ENCODE peak calls at places on chromosome 17, in five cellular contexts. I is H1, U is endodermal cell, T is HCT116, N is SK-N-SH. F is an unnamed sample.
A peak's percentile ranks its signal among the peaks of the same experiment; 100 is the strongest.

GRCh38 chr17:38421871-38422819 is 6.1 kb upstream of the ARHGAP23 start:
- DNase-seq in N (no peak), I (no peak), U (peak; percentile 60), T (no peak), F (no peak)

GRCh38 chr17:73304971-73305786 is 6.6 kb downstream of the CDC42EP4 start:
- DNase-seq in T (peak; percentile 55), U (peak; percentile 93), I (peak; percentile 63), N (no peak), F (peak; percentile 91)

GRCh38 chr17:28369684-28370034 is 448 bp downstream of the VTN start:
- DNase-seq in U (no peak), N (no peak), I (no peak), T (no peak), F (no peak)

GRCh38 chr17:17782425-17783120 is 54.2 kb downstream of the SREBF1 start:
- DNase-seq in T (no peak), U (peak; percentile 90), I (peak; percentile 77), N (peak; percentile 75), F (peak; percentile 79)

GRCh38 chr17:36578671-36579070 is 13.0 kb upstream of the DHRS11 start:
- DNase-seq in U (no peak), T (no peak), N (no peak), I (no peak), F (no peak)

GRCh38 chr17:50028207-50029120 is 27.4 kb upstream of the ITGA3 start:
- DNase-seq in T (no peak), U (peak; percentile 91), N (peak; percentile 46), I (no peak), F (peak; percentile 95)

GRCh38 chr17:50501906-50502642 is 6.2 kb upstream of the MYCBPAP start:
- DNase-seq in U (peak; percentile 42), T (no peak), I (no peak), N (no peak), F (peak; percentile 58)

GRCh38 chr17:28960256-28961106 is 9.2 kb upstream of the PHF12 start:
- DNase-seq in I (no peak), N (no peak), U (peak; percentile 49), T (no peak), F (no peak)

GRCh38 chr17:44981221-44981968 is 13.3 kb upstream of the C1QL1 start:
- DNase-seq in N (no peak), I (no peak), U (no peak), T (no peak), F (no peak)

DNA sequence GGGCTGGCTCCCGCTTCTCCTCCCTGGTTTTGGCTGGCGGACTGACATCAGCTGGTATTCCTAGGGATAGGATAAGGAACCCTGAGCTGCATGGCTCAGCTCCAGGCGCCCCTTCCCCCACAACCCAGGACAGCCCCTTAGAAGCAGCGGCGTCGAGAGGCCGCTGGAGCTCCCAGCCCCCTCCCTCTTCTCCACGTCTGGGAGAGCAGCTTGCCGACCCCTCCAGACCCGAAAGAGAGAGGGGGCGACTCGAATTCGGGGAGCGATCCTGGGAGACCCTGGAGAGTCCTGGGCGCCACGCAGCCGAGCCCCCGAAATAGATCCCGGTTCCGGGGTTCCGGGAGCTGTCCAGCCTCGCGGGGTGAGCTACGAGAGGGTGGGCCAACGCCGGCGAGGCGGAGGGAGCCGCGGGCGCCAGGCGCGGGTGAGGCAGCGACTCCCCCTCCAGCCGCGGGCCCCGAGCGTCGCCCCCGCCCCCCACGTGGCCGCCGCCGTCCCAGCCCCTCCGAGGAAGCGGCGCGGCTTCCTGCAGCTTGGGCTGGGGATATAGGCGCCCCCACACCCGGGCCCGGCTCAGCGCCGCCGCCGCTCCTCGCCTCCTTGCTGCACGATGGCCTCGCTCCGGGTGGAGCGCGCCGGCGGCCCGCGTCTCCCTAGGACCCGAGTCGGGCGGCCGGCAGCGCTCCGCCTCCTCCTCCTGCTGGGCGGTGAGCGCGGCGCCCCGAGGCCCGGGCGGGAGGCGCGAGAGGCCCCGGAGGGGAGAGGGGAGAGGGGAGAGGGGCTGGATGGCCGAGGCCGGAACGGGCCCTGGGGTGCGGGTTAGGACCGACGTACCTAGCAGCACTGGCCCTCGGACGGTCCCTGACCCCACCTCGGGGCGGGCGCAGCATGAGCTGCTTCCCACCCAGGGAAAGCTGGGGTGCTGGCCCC is at the start of gene RAMP2:
- DNase-seq in U (peak; percentile 84), N (peak; percentile 84), I (peak; percentile 79), T (no peak), F (peak; percentile 81)
- H3K9ac ChIP-seq in U (no peak within 1 kb of the TSS), N (no peak within 1 kb of the TSS), I (no peak within 1 kb of the TSS), T (no peak within 1 kb of the TSS), F (peak within 1 kb of the TSS; percentile 46)

DNA sequence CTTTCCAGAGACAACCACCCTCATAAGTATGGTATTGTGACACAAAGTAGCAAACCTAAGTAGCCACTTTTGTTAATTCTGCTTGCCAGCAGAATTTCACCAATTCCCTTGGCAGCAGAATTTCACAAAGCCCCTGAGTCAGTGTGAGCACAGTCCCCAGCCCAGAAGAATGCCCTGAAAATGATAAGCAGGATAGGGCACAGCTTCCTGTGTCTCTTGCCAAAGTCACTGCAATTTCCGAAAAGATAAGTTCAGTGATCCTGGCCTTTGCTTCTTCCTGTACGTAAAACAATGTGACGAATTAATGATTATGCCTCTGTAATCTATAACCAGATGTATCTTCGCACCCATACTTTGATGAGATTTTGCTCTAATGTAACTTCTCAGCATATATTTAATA is 16.0 kb upstream of the WIPF2 start:
- DNase-seq in N (no peak), I (no peak), T (no peak), U (no peak), F (no peak)
- H3K9me3 ChIP-seq in N (no peaks in the 10 kb centered on the region), I (no peaks in the 10 kb centered on the region), T (no peaks in the 10 kb centered on the region), U (no peaks in the 10 kb centered on the region), F (no peaks in the 10 kb centered on the region)

GRCh38 chr17:75460295-75460694 is 3.9 kb downstream of the TMEM94 start:
- DNase-seq in I (no peak), N (no peak), U (no peak), T (no peak), F (no peak)

GRCh38 chr17:75459246-75459589 is 2.8 kb downstream of the TMEM94 start:
- DNase-seq in T (no peak), N (no peak), U (no peak), I (no peak), F (no peak)

GRCh38 chr17:75456417-75457046 is at the start of gene TMEM94:
- DNase-seq in T (peak; percentile 98), N (peak; percentile 98), U (peak; percentile 99), I (peak; percentile 87), F (peak; percentile 98)

GRCh38 chr17:75457047-75457654 is 716 bp downstream of the TMEM94 start:
- DNase-seq in N (peak; percentile 86), T (no peak), U (peak; percentile 89), I (peak; percentile 70), F (peak; percentile 81)

GRCh38 chr17:75459590-75460267 is 3.3 kb downstream of the TMEM94 start:
- DNase-seq in U (no peak), N (no peak), I (no peak), T (no peak), F (no peak)
- H3K27ac ChIP-seq in U (no peak overlapping the region), N (no peak overlapping the region), I (no peak overlapping the region), T (no peak overlapping the region), F (peak overlapping the region; percentile 71)

GRCh38 chr17:7327501-7327900 is 1.6 kb downstream of the NEURL4 start:
- DNase-seq in U (no peak), N (no peak), T (no peak), I (no peak), F (peak; percentile 78)

GRCh38 chr17:7329360-7330098 is 394 bp upstream of the NEURL4 start:
- DNase-seq in N (peak; percentile 97), I (peak; percentile 95), T (peak; percentile 99), U (peak; percentile 100), F (peak; percentile 99)

GRCh38 chr17:7328840-7329359 is at the start of gene NEURL4:
- DNase-seq in N (no peak), T (no peak), U (no peak), I (no peak), F (no peak)

GRCh38 chr17:7328009-7328408 is 1.1 kb downstream of the NEURL4 start:
- DNase-seq in U (no peak), I (no peak), T (no peak), N (no peak), F (no peak)

DNA sequence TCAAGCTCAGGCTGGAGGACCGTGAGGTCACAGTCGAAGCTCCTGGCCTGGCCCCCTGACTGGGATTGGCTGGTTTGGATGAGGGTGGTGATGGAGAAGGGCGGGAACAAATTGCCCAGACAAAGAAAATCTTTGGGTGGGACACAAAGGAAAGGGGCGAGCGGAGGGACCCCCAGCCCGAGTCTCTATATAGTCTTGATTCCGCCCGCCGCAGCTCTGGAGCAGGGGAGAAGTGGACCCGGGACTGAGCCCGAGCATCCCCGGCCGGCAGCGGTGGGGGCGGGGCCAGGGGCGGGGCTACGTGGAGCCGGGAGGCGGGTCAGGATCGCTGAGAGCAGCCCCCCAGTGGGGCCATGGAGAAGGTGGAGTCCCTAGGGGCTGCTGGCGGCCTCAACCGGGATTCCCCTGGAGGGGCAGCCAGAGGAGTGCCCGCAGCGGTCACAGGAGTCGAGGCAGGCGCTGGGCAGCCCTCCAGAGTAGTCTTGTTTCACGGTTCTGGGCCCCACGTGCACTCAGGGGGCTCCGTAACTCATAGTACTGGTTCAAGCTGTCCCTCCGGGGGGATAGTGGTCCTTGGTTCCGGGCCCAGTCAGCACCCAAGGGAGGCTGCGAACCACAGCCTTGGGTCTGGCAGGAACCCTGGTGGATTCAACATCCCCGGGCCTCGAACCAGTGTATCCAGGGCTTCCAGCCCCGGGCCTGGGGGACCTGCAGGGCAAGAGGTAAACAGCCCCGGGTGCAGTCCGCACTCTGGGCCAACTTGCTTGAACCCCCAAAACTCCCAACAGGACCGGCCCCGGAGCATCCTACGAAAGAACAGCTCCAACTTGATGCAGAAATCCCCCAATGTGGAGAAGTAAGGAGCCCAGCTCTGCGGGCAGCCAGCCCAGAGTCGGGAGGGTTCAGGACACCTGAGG is 1.2 kb upstream of the NEURL4 start:
- DNase-seq in N (peak; percentile 94), U (peak; percentile 97), I (peak; percentile 92), T (peak; percentile 64), F (peak; percentile 92)
- H3K9ac ChIP-seq in N (peak overlapping the region; percentile 65), U (peak overlapping the region; percentile 71), I (peak overlapping the region; percentile 84), T (peak overlapping the region; percentile 93), F (peak overlapping the region; percentile 79)

GRCh38 chr17:22270381-22270780 is 578.1 kb downstream of the KCNJ18 start:
- DNase-seq in N (no peak), I (no peak), U (no peak), T (no peak), F (no peak)
- H3K9me3 ChIP-seq in N (no peaks in the 10 kb centered on the region), I (peaks cover 63% of the 10 kb centered on the region), U (peaks cover 13% of the 10 kb centered on the region), T (no peaks in the 10 kb centered on the region), F (no peaks in the 10 kb centered on the region)

F was measured in kidney.